ENCODE peak calls at places on chromosomes 13 and 19, in ten cellular contexts. M is IMR-90, A is uterus, D is esophagus muscularis mucosa, L is adrenal gland, Q is transverse colon, K is heart left ventricle, J is thyroid gland, E is sigmoid colon, G is stomach. C is an unnamed sample.

GRCh38 chr13:47908200-47908902 is 92.7 kb downstream of the SUCLA2 start:
- DNase-seq in L (no peak), M (peak; percentile 76), Q (no peak), D (no peak), G (no peak), K (no peak), A (no peak), J (no peak), E (no peak), C (no peak)

GRCh38 chr19:38434549-38435051 is 1.1 kb downstream of the RYR1 start:
- DNase-seq in E (no peak), J (no peak), G (no peak), L (peak; percentile 36), Q (peak; percentile 16), M (no peak), K (peak; percentile 75), D (no peak), A (no peak), C (no peak)

GRCh38 chr19:867301-867793 is 7.9 kb downstream of the CFD start:
- DNase-seq in A (no peak), E (no peak), M (no peak), K (no peak), D (no peak), Q (no peak), J (no peak), L (no peak), G (no peak), C (no peak)

GRCh38 chr13:89515948-89516347 is 1831.5 kb upstream of the MIR17HG start:
- DNase-seq in A (no peak), M (no peak), K (no peak), E (no peak), G (no peak), J (no peak), D (no peak), Q (no peak), L (no peak), C (no peak)

GRCh38 chr13:112774448-112774792 is 84.6 kb downstream of the ATP11A start:
- DNase-seq in G (no peak), E (no peak), L (no peak), A (no peak), K (no peak), J (no peak), D (no peak), M (no peak), Q (no peak), C (no peak)

GRCh38 chr13:32682740-32683139 is 96.5 kb downstream of the PDS5B start:
- DNase-seq in A (no peak), Q (no peak), E (no peak), D (no peak), M (no peak), L (no peak), G (no peak), J (no peak), K (no peak), C (no peak)

GRCh38 chr19:17398902-17399527 is 5.0 kb upstream of the CCDC194 start:
- DNase-seq in L (no peak), Q (no peak), D (no peak), M (no peak), G (no peak), A (no peak), J (no peak), E (no peak), K (no peak), C (no peak)

GRCh38 chr13:102862624-102863210 is 16.9 kb downstream of the ERCC5 start:
- DNase-seq in G (no peak), Q (no peak), L (no peak), K (no peak), A (no peak), D (no peak), E (no peak), J (no peak), M (no peak), C (no peak)

GRCh38 chr13:94305463-94305862 is 174.0 kb downstream of the DCT start:
- DNase-seq in D (no peak), L (peak; percentile 35), E (no peak), A (no peak), G (no peak), J (no peak), Q (no peak), K (no peak), M (peak; percentile 90), C (no peak)

GRCh38 chr13:96671073-96671472 is 323.2 kb downstream of the OXGR1 start:
- DNase-seq in D (no peak), K (no peak), M (no peak), Q (no peak), A (no peak), E (no peak), G (no peak), L (no peak), J (no peak), C (no peak)

GRCh38 chr13:109010912-109011311 is 381.5 kb downstream of the MYO16 start:
- DNase-seq in J (no peak), L (no peak), G (no peak), K (no peak), M (no peak), Q (no peak), E (no peak), D (no peak), A (no peak), C (no peak)

GRCh38 chr19:37362733-37363132 is 8.2 kb upstream of the ZNF527 start:
- DNase-seq in A (no peak), K (no peak), M (no peak), G (no peak), E (no peak), Q (no peak), J (peak; percentile 90), L (no peak), D (no peak), C (no peak)

GRCh38 chr19:8557637-8558238 is 19.5 kb downstream of the MYO1F start:
- DNase-seq in K (no peak), L (no peak), E (no peak), M (no peak), G (no peak), A (no peak), D (no peak), Q (no peak), J (no peak), C (no peak)

GRCh38 chr19:5892772-5893275 is 10.8 kb downstream of the NDUFA11 start:
- DNase-seq in J (no peak), G (no peak), D (no peak), E (no peak), M (no peak), Q (no peak), K (no peak), L (peak; percentile 35), A (no peak), C (no peak)

GRCh38 chr19:5893296-5893903 is 10.2 kb downstream of the NDUFA11 start:
- DNase-seq in L (no peak), M (no peak), D (no peak), A (no peak), Q (no peak), E (no peak), K (no peak), G (no peak), J (no peak), C (no peak)

GRCh38 chr19:5895409-5895808 is 8.2 kb downstream of the NDUFA11 start:
- DNase-seq in L (peak; percentile 87), J (no peak), Q (no peak), E (no peak), G (no peak), K (no peak), A (no peak), D (no peak), M (no peak), C (peak; percentile 61)

GRCh38 chr19:5894704-5895349 is 8.8 kb downstream of the NDUFA11 start:
- DNase-seq in K (no peak), D (no peak), M (no peak), G (no peak), L (peak; percentile 79), A (no peak), Q (no peak), J (no peak), E (no peak), C (no peak)

GRCh38 chr19:5893907-5894703 is 9.5 kb downstream of the NDUFA11 start:
- DNase-seq in E (no peak), J (peak; percentile 70), D (no peak), G (no peak), M (no peak), A (no peak), L (peak; percentile 61), K (peak; percentile 78), Q (no peak), C (peak; percentile 81)
- TF ChIP-seq POLR2A in E (no peak), J (no peak), D (no peak), G (no peak), M (no peak), A (no peak), L (peak; percentile 46), K (no peak), Q (no peak), C (no peak)

GRCh38 chr19:13844130-13844631 is 32.8 kb upstream of the NANOS3 start:
- DNase-seq in M (no peak), Q (no peak), L (no peak), A (no peak), D (no peak), G (no peak), J (no peak), E (no peak), K (no peak), C (no peak)
- H3K27ac ChIP-seq in M (no peak overlapping the region), Q (peak overlapping the region; percentile 100), L (peak overlapping the region; percentile 98), A (peak overlapping the region; percentile 99), D (peak overlapping the region; percentile 99), G (peak overlapping the region; percentile 99), J (no peak overlapping the region), E (peak overlapping the region; percentile 96), K (peak overlapping the region; percentile 100), C (peak overlapping the region; percentile 99)

GRCh38 chr19:46906221-46906620 is 45.4 kb downstream of the ARHGAP35 start:
- DNase-seq in G (no peak), K (no peak), E (no peak), D (no peak), M (no peak), A (no peak), J (no peak), Q (no peak), L (no peak), C (no peak)
- H3K4me1 ChIP-seq in G (peaks cover 62% of the 10 kb centered on the region), K (peaks cover 9% of the 10 kb centered on the region), E (no peaks in the 10 kb centered on the region), D (peaks cover 49% of the 10 kb centered on the region), M (peaks cover 25% of the 10 kb centered on the region), A (peaks cover 15% of the 10 kb centered on the region), J (peaks cover 62% of the 10 kb centered on the region), Q (peaks cover 10% of the 10 kb centered on the region), L (peaks cover 62% of the 10 kb centered on the region), C (peaks cover 43% of the 10 kb centered on the region)

GRCh38 chr19:34678421-34678820 is 943 bp downstream of the ZNF302 start:
- DNase-seq in Q (no peak), E (no peak), G (no peak), K (no peak), L (no peak), M (no peak), D (no peak), A (no peak), J (no peak), C (no peak)

GRCh38 chr19:34676697-34677385 is at the start of gene SCGB2B2:
- DNase-seq in L (no peak), G (no peak), M (no peak), E (no peak), K (peak; percentile 88), Q (no peak), J (peak; percentile 87), A (no peak), D (no peak), C (no peak)

GRCh38 chr19:34678085-34678412 is 571 bp downstream of the ZNF302 start:
- DNase-seq in L (no peak), G (no peak), A (no peak), J (no peak), Q (no peak), M (no peak), K (no peak), E (no peak), D (no peak), C (no peak)

GRCh38 chr19:34675919-34676318 is 1.0 kb downstream of the SCGB2B2 start:
- DNase-seq in J (no peak), E (no peak), Q (no peak), D (no peak), G (no peak), M (no peak), K (no peak), L (no peak), A (no peak), C (peak; percentile 78)

GRCh38 chr19:34677386-34678084 is at the start of gene ZNF302:
- DNase-seq in M (peak; percentile 96), D (peak; percentile 99), A (peak; percentile 96), G (peak; percentile 96), K (peak; percentile 98), E (peak; percentile 98), Q (peak; percentile 97), J (peak; percentile 97), L (peak; percentile 95), C (peak; percentile 99)
- TF ChIP-seq POLR2A in M (peak; percentile 92), D (peak; percentile 45), A (peak; percentile 84), G (peak; percentile 56), K (no peak), E (peak; percentile 36), Q (peak; percentile 81), J (peak; percentile 87), L (peak; percentile 89), C (no peak)

C was measured in testis.